ENCODE peak calls at places on chromosomes 1 and 21, in eight cellular contexts. One of them, this sample, is unnamed.

GRCh38 chr1:78375996-78376395 is 114.8 kb upstream of the PTGFR start:
- DNase-seq in brain microvascular endothelial cell: peak
- DNase-seq in left ventricle myocardium inferior: no peak
- DNase-seq in IMR-90: peak
- DNase-seq in K562: no peak
- DNase-seq in cardiac fibroblast: peak
- DNase-seq in GM23338: no peak
- DNase-seq in pancreas: no peak
- DNase-seq in this sample: no peak

GRCh38 chr1:226403522-226404034 is 4.3 kb downstream of the PARP1 start:
- DNase-seq in brain microvascular endothelial cell: peak
- DNase-seq in left ventricle myocardium inferior: no peak
- DNase-seq in IMR-90: peak
- DNase-seq in K562: peak
- DNase-seq in cardiac fibroblast: peak
- DNase-seq in GM23338: peak
- DNase-seq in pancreas: no peak
- DNase-seq in this sample: no peak

GRCh38 chr1:28087614-28088167 is 719 bp downstream of the EYA3 start:
- DNase-seq in brain microvascular endothelial cell: no peak
- DNase-seq in left ventricle myocardium inferior: no peak
- DNase-seq in IMR-90: peak
- DNase-seq in K562: peak
- DNase-seq in cardiac fibroblast: peak
- DNase-seq in GM23338: peak
- DNase-seq in pancreas: no peak
- DNase-seq in this sample: no peak

GRCh38 chr21:34684174-34684876 is 15.5 kb downstream of the CLIC6 start:
- DNase-seq in brain microvascular endothelial cell: no peak
- DNase-seq in left ventricle myocardium inferior: no peak
- DNase-seq in IMR-90: no peak
- DNase-seq in K562: no peak
- DNase-seq in cardiac fibroblast: no peak
- DNase-seq in GM23338: no peak
- DNase-seq in pancreas: no peak
- DNase-seq in this sample: no peak

GRCh38 chr1:98429851-98430496 is 231.5 kb upstream of the SNX7 start:
- DNase-seq in brain microvascular endothelial cell: no peak
- DNase-seq in left ventricle myocardium inferior: no peak
- DNase-seq in IMR-90: no peak
- DNase-seq in K562: no peak
- DNase-seq in cardiac fibroblast: no peak
- DNase-seq in GM23338: no peak
- DNase-seq in pancreas: peak
- DNase-seq in this sample: no peak

GRCh38 chr1:168145184-168146159 is 8.7 kb upstream of the GPR161 start:
- DNase-seq in brain microvascular endothelial cell: peak
- DNase-seq in left ventricle myocardium inferior: peak
- DNase-seq in IMR-90: peak
- DNase-seq in K562: peak
- DNase-seq in cardiac fibroblast: peak
- DNase-seq in GM23338: peak
- DNase-seq in pancreas: peak
- DNase-seq in this sample: no peak

GRCh38 chr1:215652371-215652770 is 85.3 kb downstream of the KCTD3 start:
- DNase-seq in brain microvascular endothelial cell: no peak
- DNase-seq in left ventricle myocardium inferior: no peak
- DNase-seq in IMR-90: no peak
- DNase-seq in K562: no peak
- DNase-seq in cardiac fibroblast: no peak
- DNase-seq in GM23338: peak
- DNase-seq in pancreas: no peak
- DNase-seq in this sample: no peak

GRCh38 chr21:34865922-34866271 is 183.2 kb downstream of the RUNX1 start:
- DNase-seq in brain microvascular endothelial cell: no peak
- DNase-seq in left ventricle myocardium inferior: no peak
- DNase-seq in IMR-90: no peak
- DNase-seq in K562: no peak
- DNase-seq in cardiac fibroblast: no peak
- DNase-seq in GM23338: peak
- DNase-seq in pancreas: no peak
- DNase-seq in this sample: no peak

GRCh38 chr1:226411619-226412018 is 3.7 kb upstream of the PARP1 start:
- DNase-seq in brain microvascular endothelial cell: no peak
- DNase-seq in left ventricle myocardium inferior: no peak
- DNase-seq in IMR-90: no peak
- DNase-seq in K562: no peak
- DNase-seq in cardiac fibroblast: no peak
- DNase-seq in GM23338: no peak
- DNase-seq in pancreas: no peak
- DNase-seq in this sample: no peak

GRCh38 chr1:177278626-177279390 is 108.0 kb downstream of the BRINP2 start:
- DNase-seq in brain microvascular endothelial cell: peak
- DNase-seq in left ventricle myocardium inferior: no peak
- DNase-seq in IMR-90: peak
- DNase-seq in K562: peak
- DNase-seq in cardiac fibroblast: peak
- DNase-seq in GM23338: peak
- DNase-seq in pancreas: peak
- DNase-seq in this sample: no peak

GRCh38 chr21:32335601-32336575 is 37.2 kb downstream of the MRAP start:
- DNase-seq in brain microvascular endothelial cell: peak
- DNase-seq in left ventricle myocardium inferior: no peak
- DNase-seq in IMR-90: peak
- DNase-seq in K562: no peak
- DNase-seq in cardiac fibroblast: peak
- DNase-seq in GM23338: no peak
- DNase-seq in pancreas: no peak
- DNase-seq in this sample: no peak

GRCh38 chr1:111988743-111989453 is 570 bp downstream of the KCND3 start:
- DNase-seq in brain microvascular endothelial cell: no peak
- DNase-seq in left ventricle myocardium inferior: peak
- DNase-seq in IMR-90: no peak
- DNase-seq in K562: no peak
- DNase-seq in cardiac fibroblast: no peak
- DNase-seq in GM23338: peak
- DNase-seq in pancreas: peak
- DNase-seq in this sample: no peak

GRCh38 chr1:29213055-29213454 is 17.7 kb downstream of the MECR start:
- DNase-seq in brain microvascular endothelial cell: no peak
- DNase-seq in left ventricle myocardium inferior: no peak
- DNase-seq in IMR-90: no peak
- DNase-seq in K562: no peak
- DNase-seq in cardiac fibroblast: no peak
- DNase-seq in GM23338: no peak
- DNase-seq in pancreas: no peak
- DNase-seq in this sample: no peak

GRCh38 chr1:228378453-228379164 is 28.0 kb downstream of the TRIM11 start:
- DNase-seq in brain microvascular endothelial cell: peak
- DNase-seq in left ventricle myocardium inferior: peak
- DNase-seq in IMR-90: peak
- DNase-seq in K562: peak
- DNase-seq in cardiac fibroblast: peak
- DNase-seq in GM23338: peak
- DNase-seq in pancreas: peak
- DNase-seq in this sample: peak

GRCh38 chr1:34418166-34418565 is 241.5 kb downstream of the C1orf94 start:
- DNase-seq in brain microvascular endothelial cell: no peak
- DNase-seq in left ventricle myocardium inferior: no peak
- DNase-seq in IMR-90: no peak
- DNase-seq in K562: no peak
- DNase-seq in cardiac fibroblast: no peak
- DNase-seq in GM23338: no peak
- DNase-seq in pancreas: no peak
- DNase-seq in this sample: no peak

GRCh38 chr1:227058321-227058751 is 118.2 kb downstream of the COQ8A start:
- DNase-seq in brain microvascular endothelial cell: peak
- DNase-seq in left ventricle myocardium inferior: no peak
- DNase-seq in IMR-90: peak
- DNase-seq in K562: no peak
- DNase-seq in cardiac fibroblast: peak
- DNase-seq in GM23338: no peak
- DNase-seq in pancreas: no peak
- DNase-seq in this sample: no peak

GRCh38 chr21:21101911-21102310 is 103.7 kb downstream of the NCAM2 start:
- DNase-seq in brain microvascular endothelial cell: peak
- DNase-seq in left ventricle myocardium inferior: no peak
- DNase-seq in IMR-90: peak
- DNase-seq in K562: peak
- DNase-seq in cardiac fibroblast: peak
- DNase-seq in GM23338: peak
- DNase-seq in pancreas: no peak
- DNase-seq in this sample: no peak

GRCh38 chr1:40383095-40383487 is 9.6 kb downstream of the SMAP2 start:
- DNase-seq in brain microvascular endothelial cell: no peak
- DNase-seq in left ventricle myocardium inferior: no peak
- DNase-seq in IMR-90: no peak
- DNase-seq in K562: peak
- DNase-seq in cardiac fibroblast: peak
- DNase-seq in GM23338: peak
- DNase-seq in pancreas: no peak
- DNase-seq in this sample: no peak

GRCh38 chr21:36461918-36462486 is 17.9 kb downstream of the CLDN14 start:
- DNase-seq in brain microvascular endothelial cell: no peak
- DNase-seq in left ventricle myocardium inferior: no peak
- DNase-seq in IMR-90: no peak
- DNase-seq in K562: no peak
- DNase-seq in cardiac fibroblast: no peak
- DNase-seq in GM23338: peak
- DNase-seq in pancreas: no peak
- DNase-seq in this sample: no peak

GRCh38 chr1:195897072-195897471 is 711.2 kb downstream of the KCNT2 start:
- DNase-seq in brain microvascular endothelial cell: no peak
- DNase-seq in left ventricle myocardium inferior: no peak
- DNase-seq in IMR-90: no peak
- DNase-seq in K562: peak
- DNase-seq in cardiac fibroblast: no peak
- DNase-seq in GM23338: peak
- DNase-seq in pancreas: no peak
- DNase-seq in this sample: no peak

GRCh38 chr21:37445228-37445627 is 78.7 kb downstream of the DYRK1A start:
- DNase-seq in brain microvascular endothelial cell: no peak
- DNase-seq in left ventricle myocardium inferior: no peak
- DNase-seq in IMR-90: peak
- DNase-seq in K562: no peak
- DNase-seq in cardiac fibroblast: peak
- DNase-seq in GM23338: no peak
- DNase-seq in pancreas: no peak
- DNase-seq in this sample: no peak

GRCh38 chr1:9413877-9414213 is 121.2 kb downstream of the SPSB1 start:
- DNase-seq in brain microvascular endothelial cell: no peak
- DNase-seq in left ventricle myocardium inferior: peak
- DNase-seq in IMR-90: peak
- DNase-seq in K562: no peak
- DNase-seq in cardiac fibroblast: peak
- DNase-seq in GM23338: no peak
- DNase-seq in pancreas: no peak
- DNase-seq in this sample: no peak

DNA sequence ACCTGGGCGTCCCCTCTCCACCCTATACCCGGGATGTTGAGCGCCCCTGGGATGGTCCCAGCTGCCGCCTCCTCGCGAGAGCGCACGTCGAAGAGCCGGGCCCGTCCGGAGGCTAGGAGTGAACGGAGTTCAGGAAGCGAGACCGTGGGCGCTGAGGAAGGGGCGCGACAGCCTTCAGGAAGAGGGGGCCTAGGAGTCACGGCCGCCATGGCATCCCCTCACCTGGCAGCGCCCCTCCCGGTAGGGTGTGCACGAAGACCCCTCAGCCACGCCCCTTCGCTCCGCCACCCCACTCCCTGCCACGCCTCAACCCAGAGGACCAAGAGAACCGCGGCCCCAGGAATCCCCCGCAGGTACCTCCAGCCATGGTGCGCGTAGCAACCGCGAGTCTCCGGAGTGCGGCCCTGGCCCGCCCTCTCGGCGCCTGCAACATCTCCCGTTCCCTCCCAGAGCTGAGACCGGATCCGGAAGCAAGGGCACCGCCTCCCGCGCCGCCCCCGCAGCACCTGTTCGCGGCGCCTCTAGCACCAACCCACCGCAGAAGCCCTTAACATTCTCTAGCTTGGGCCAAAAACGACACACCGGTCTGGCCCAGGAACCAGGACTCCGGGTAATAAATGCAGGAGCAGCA is at the start of gene TSTD1:
- DNase-seq in brain microvascular endothelial cell: no peak
- DNase-seq in left ventricle myocardium inferior: peak
- DNase-seq in IMR-90: no peak
- DNase-seq in K562: no peak
- DNase-seq in cardiac fibroblast: peak
- DNase-seq in GM23338: peak
- DNase-seq in pancreas: peak
- DNase-seq in this sample: no peak
- TF ChIP-seq CTCF in brain microvascular endothelial cell: no peak
- TF ChIP-seq CTCF in left ventricle myocardium inferior: no peak
- TF ChIP-seq CTCF in IMR-90: no peak
- TF ChIP-seq CTCF in K562: no peak
- TF ChIP-seq CTCF in cardiac fibroblast: no peak
- TF ChIP-seq CTCF in GM23338: no peak
- TF ChIP-seq CTCF in pancreas: no peak
- TF ChIP-seq CTCF in this sample: no peak

GRCh38 chr1:235006132-235006721 is 122.4 kb downstream of the TOMM20 start:
- DNase-seq in brain microvascular endothelial cell: no peak
- DNase-seq in left ventricle myocardium inferior: no peak
- DNase-seq in IMR-90: no peak
- DNase-seq in K562: no peak
- DNase-seq in cardiac fibroblast: no peak
- DNase-seq in GM23338: no peak
- DNase-seq in pancreas: no peak
- DNase-seq in this sample: no peak
- TF ChIP-seq CTCF in brain microvascular endothelial cell: no peak
- TF ChIP-seq CTCF in left ventricle myocardium inferior: no peak
- TF ChIP-seq CTCF in IMR-90: no peak
- TF ChIP-seq CTCF in K562: no peak
- TF ChIP-seq CTCF in cardiac fibroblast: no peak
- TF ChIP-seq CTCF in GM23338: no peak
- TF ChIP-seq CTCF in pancreas: no peak
- TF ChIP-seq CTCF in this sample: no peak

DNA sequence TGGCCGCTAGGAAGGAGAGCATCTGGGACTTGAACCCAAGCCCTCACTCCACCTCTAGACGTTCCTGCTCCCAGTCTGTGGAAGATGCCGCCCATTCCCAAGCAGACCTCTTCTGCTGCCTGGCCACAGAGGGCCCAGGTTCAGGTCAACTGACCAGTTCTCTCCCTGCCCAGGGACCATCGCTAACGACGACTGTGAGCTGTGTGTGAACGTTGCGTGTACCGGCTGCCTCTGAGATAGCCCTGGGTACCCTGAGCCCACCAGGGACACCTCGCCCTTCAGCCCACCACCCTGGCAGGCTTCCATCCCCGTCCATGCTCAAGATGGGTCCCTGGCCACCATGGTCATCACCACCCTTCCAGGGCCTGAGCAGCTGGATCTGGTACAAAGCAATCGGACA is 2.2 kb downstream of the GUCA2B start:
- DNase-seq in brain microvascular endothelial cell: no peak
- DNase-seq in left ventricle myocardium inferior: no peak
- DNase-seq in IMR-90: no peak
- DNase-seq in K562: no peak
- DNase-seq in cardiac fibroblast: no peak
- DNase-seq in GM23338: no peak
- DNase-seq in pancreas: no peak
- DNase-seq in this sample: no peak
- TF ChIP-seq CTCF in brain microvascular endothelial cell: no peak
- TF ChIP-seq CTCF in left ventricle myocardium inferior: no peak
- TF ChIP-seq CTCF in IMR-90: no peak
- TF ChIP-seq CTCF in K562: no peak
- TF ChIP-seq CTCF in cardiac fibroblast: no peak
- TF ChIP-seq CTCF in GM23338: no peak
- TF ChIP-seq CTCF in pancreas: no peak
- TF ChIP-seq CTCF in this sample: no peak

GRCh38 chr1:1283821-1284220 is 3.6 kb downstream of the SCNN1D start:
- DNase-seq in brain microvascular endothelial cell: no peak
- DNase-seq in left ventricle myocardium inferior: no peak
- DNase-seq in IMR-90: no peak
- DNase-seq in K562: peak
- DNase-seq in cardiac fibroblast: no peak
- DNase-seq in GM23338: peak
- DNase-seq in pancreas: peak
- DNase-seq in this sample: no peak
- TF ChIP-seq CTCF in brain microvascular endothelial cell: peak
- TF ChIP-seq CTCF in left ventricle myocardium inferior: no peak
- TF ChIP-seq CTCF in IMR-90: peak
- TF ChIP-seq CTCF in K562: peak
- TF ChIP-seq CTCF in cardiac fibroblast: no peak
- TF ChIP-seq CTCF in GM23338: no peak
- TF ChIP-seq CTCF in pancreas: no peak
- TF ChIP-seq CTCF in this sample: no peak

This sample was measured in chondrocyte.